ENCODE peak calls at places on chromosomes 5 and 9, in four cellular contexts. I is foreskin fibroblast, S is GM13977, E is GM12865. Q is an unnamed sample.

GRCh38 chr9:94638335-94639044 is 828 bp downstream of the FBP1 start:
- DNase-seq in S (no peak), I (no peak), E (no peak), Q (no peak)

GRCh38 chr9:99602854-99603253 is 218.8 kb upstream of the NR4A3 start:
- DNase-seq in I (no peak), S (no peak), E (peak), Q (no peak)

GRCh38 chr9:37309136-37309535 is 113.4 kb upstream of the GRHPR start:
- DNase-seq in S (peak), E (peak), I (peak), Q (no peak)

GRCh38 chr9:929719-930118 is 46.7 kb upstream of the DMRT3 start:
- DNase-seq in E (no peak), I (no peak), S (no peak), Q (no peak)

GRCh38 chr9:112771359-112772214 is 21.0 kb downstream of the SNX30 start:
- DNase-seq in S (peak), I (no peak), E (peak), Q (no peak)

GRCh38 chr5:86879086-86879485 is 261.3 kb downstream of the COX7C start:
- DNase-seq in E (no peak), S (no peak), I (no peak), Q (no peak)

GRCh38 chr5:24510523-24510988 is 134.2 kb downstream of the CDH10 start:
- DNase-seq in I (no peak), E (no peak), S (no peak), Q (no peak)

GRCh38 chr9:121567142-121568100 is 67.8 kb upstream of the GGTA1 start:
- DNase-seq in S (no peak), I (peak), E (no peak), Q (peak)

GRCh38 chr5:123007292-123007691 is 29.2 kb downstream of the PPIC start:
- DNase-seq in I (no peak), E (no peak), S (no peak), Q (no peak)

GRCh38 chr9:128372784-128373183 is 1.6 kb downstream of the URM1 start:
- DNase-seq in E (no peak), S (no peak), I (peak), Q (peak)

GRCh38 chr5:96318569-96319100 is 114.4 kb downstream of the PCSK1 start:
- DNase-seq in E (no peak), I (no peak), S (no peak), Q (peak)

GRCh38 chr5:15968994-15969393 is 210.6 kb downstream of the MARCHF11 start:
- DNase-seq in S (no peak), I (no peak), E (no peak), Q (no peak)

GRCh38 chr5:1293416-1293996 is 1.4 kb downstream of the TERT start:
- DNase-seq in E (no peak), I (no peak), S (no peak), Q (no peak)

GRCh38 chr5:64637144-64637543 is 53.2 kb upstream of the SHISAL2B start:
- DNase-seq in I (peak), E (peak), S (no peak), Q (no peak)

GRCh38 chr5:32542216-32543059 is 42.9 kb upstream of the SUB1 start:
- DNase-seq in E (peak), S (peak), I (peak), Q (no peak)

GRCh38 chr5:54249210-54250028 is 61.0 kb downstream of the ARL15 start:
- DNase-seq in S (peak), I (no peak), E (peak), Q (no peak)

GRCh38 chr5:160438316-160439204 is 16.9 kb downstream of the PTTG1 start:
- DNase-seq in S (peak), I (peak), E (peak), Q (peak)

GRCh38 chr5:124728331-124729307 is 17.8 kb downstream of the ZNF608 start:
- DNase-seq in S (no peak), E (peak), I (no peak), Q (no peak)

GRCh38 chr9:79054500-79054899 is 517.3 kb upstream of the TLE4 start:
- DNase-seq in I (peak), E (no peak), S (no peak), Q (no peak)

GRCh38 chr9:68546596-68547390 is 6.1 kb upstream of the TMEM252 start:
- DNase-seq in S (peak), E (peak), I (no peak), Q (no peak)

GRCh38 chr9:120857481-120857880 is 14.8 kb upstream of the PSMD5 start:
- DNase-seq in S (no peak), E (no peak), I (no peak), Q (no peak)

GRCh38 chr9:34809504-34810186 is 99.7 kb upstream of the CCL21 start:
- DNase-seq in I (peak), S (peak), E (no peak), Q (peak)

GRCh38 chr9:12680341-12680740 is 12.8 kb upstream of the TYRP1 start:
- DNase-seq in S (no peak), I (peak), E (no peak), Q (peak)

GRCh38 chr9:131310833-131311554 is 21.5 kb downstream of the PLPP7 start:
- DNase-seq in E (peak), S (peak), I (no peak), Q (no peak)

GRCh38 chr5:33725846-33726245 is 165.9 kb downstream of the ADAMTS12 start:
- DNase-seq in E (no peak), I (peak), S (no peak), Q (no peak)

GRCh38 chr9:116741106-116741740 is 54.1 kb downstream of the TRIM32 start:
- DNase-seq in I (no peak), E (no peak), S (no peak), Q (no peak)

GRCh38 chr9:68574150-68574549 is 33.5 kb upstream of the TMEM252 start:
- DNase-seq in S (no peak), E (no peak), I (peak), Q (no peak)

GRCh38 chr5:68682400-68683152 is 411.2 kb upstream of the SLC30A5 start:
- DNase-seq in S (no peak), I (peak), E (no peak), Q (no peak)

GRCh38 chr9:113337714-113338113 is 2.4 kb downstream of the WDR31 start:
- DNase-seq in I (no peak), E (no peak), S (no peak), Q (no peak)

GRCh38 chr5:147413266-147413665 is 96.6 kb downstream of the DPYSL3 start:
- DNase-seq in S (no peak), I (no peak), E (no peak), Q (no peak)

GRCh38 chr5:139577689-139578347 is 16.7 kb downstream of the UBE2D2 start:
- DNase-seq in I (no peak), E (no peak), S (no peak), Q (peak)

GRCh38 chr5:67426961-67427630 is 230.5 kb upstream of the CD180 start:
- DNase-seq in E (no peak), S (no peak), I (peak), Q (no peak)

GRCh38 chr9:74358944-74359343 is 138.2 kb upstream of the RORB start:
- DNase-seq in S (no peak), I (no peak), E (no peak), Q (no peak)

GRCh38 chr9:91785403-91785917 is 164.6 kb downstream of the ROR2 start:
- DNase-seq in S (no peak), I (no peak), E (no peak), Q (no peak)

GRCh38 chr5:78647838-78648358 is 674 bp downstream of the LHFPL2 start:
- DNase-seq in I (peak), S (peak), E (no peak), Q (peak)

GRCh38 chr5:170100051-170100943 is 5.4 kb upstream of the FOXI1 start:
- DNase-seq in E (peak), S (peak), I (peak), Q (peak)

GRCh38 chr5:180102636-180103035 is 31.1 kb upstream of the RNF130 start:
- DNase-seq in S (no peak), I (no peak), E (no peak), Q (no peak)

GRCh38 chr9:99294850-99295461 is 72.9 kb downstream of the SEC61B start:
- DNase-seq in E (peak), S (no peak), I (no peak), Q (no peak)

GRCh38 chr9:7848498-7848897 is 48.9 kb upstream of the DMAC1 start:
- DNase-seq in I (no peak), E (no peak), S (no peak), Q (no peak)

GRCh38 chr9:7841831-7842230 is 42.3 kb upstream of the DMAC1 start:
- DNase-seq in E (no peak), I (no peak), S (no peak), Q (no peak)

GRCh38 chr9:7844283-7844682 is 44.7 kb upstream of the DMAC1 start:
- DNase-seq in E (peak), I (peak), S (no peak), Q (peak)
- TF ChIP-seq CTCF in E (peak), I (no peak), S (peak), Q (no peak)

GRCh38 chr5:93057311-93057710 is 523.7 kb downstream of the NR2F1-AS1 start:
- DNase-seq in E (no peak), S (no peak), I (no peak), Q (no peak)

GRCh38 chr5:93058309-93058708 is 522.7 kb downstream of the NR2F1-AS1 start:
- DNase-seq in I (peak), S (no peak), E (no peak), Q (no peak)

GRCh38 chr5:93062548-93062947 is 518.5 kb downstream of the NR2F1-AS1 start:
- DNase-seq in I (peak), S (no peak), E (peak), Q (peak)
- TF ChIP-seq CTCF in I (peak), S (peak), E (no peak), Q (no peak)

DNA sequence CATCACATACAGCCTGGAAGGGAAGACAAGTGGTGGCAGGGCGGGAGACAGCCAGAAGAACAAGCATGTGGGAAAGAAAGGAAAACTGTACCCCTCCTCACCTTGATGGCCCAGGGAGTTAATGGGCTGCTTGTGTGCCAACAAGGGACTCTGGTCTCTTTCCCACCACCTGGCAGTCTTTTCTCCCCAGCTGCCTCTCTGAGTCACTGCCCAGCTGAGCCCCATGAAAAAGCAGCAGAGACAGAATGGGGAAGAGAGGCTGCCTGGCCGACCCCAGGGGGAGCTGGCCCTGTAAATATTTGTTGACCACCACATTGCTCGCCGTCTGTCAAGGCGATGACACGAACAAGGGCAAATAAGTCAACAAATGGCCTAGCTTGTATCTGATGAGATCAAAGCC is 359.3 kb downstream of the ENC1 start:
- DNase-seq in E (no peak), S (no peak), I (no peak), Q (no peak)
- TF ChIP-seq CTCF in E (no peak), S (no peak), I (no peak), Q (no peak)

DNA sequence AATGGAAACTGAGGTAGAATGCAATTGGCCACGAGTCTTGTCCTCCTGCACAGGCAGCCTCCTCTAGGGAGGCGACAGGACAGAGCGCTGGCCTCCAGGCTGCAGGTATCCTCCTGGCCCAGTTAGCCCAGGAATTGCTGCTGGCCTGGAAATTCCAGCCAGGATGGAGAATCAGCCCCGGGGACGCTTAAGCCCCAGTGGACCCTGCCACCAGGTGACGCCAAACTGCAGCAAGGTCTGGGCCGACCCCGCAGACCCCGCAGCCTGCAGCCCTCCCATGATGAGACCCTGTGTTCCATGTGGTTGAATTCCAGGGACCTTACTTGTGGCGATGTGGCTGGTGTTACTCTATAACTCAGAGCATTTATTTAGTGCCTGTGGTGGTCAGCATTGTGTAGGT is 7.3 kb downstream of the CACFD1 start:
- DNase-seq in I (no peak), S (no peak), E (no peak), Q (no peak)
- TF ChIP-seq CTCF in I (no peak), S (no peak), E (no peak), Q (no peak)